ENCODE peak calls at places on chromosomes 5 and 9, in six cellular contexts. Q is CD8-positive, alpha-beta memory T cell; J is brain microvascular endothelial cell; G is lower lobe of right lung; H is adrenal gland; W is DND-41. F is an unnamed sample.
A peak's percentile ranks its signal among the peaks of the same experiment; 100 is the strongest.

GRCh38 chr5:143573568-143574170 is 170.2 kb upstream of the NR3C1 start:
- DNase-seq in Q (no peak), J (no peak), G (no peak), H (no peak), W (no peak), F (no peak)

GRCh38 chr5:116531635-116532034 is 43.0 kb downstream of the SEMA6A start:
- DNase-seq in Q (no peak), J (no peak), G (no peak), H (no peak), W (no peak), F (no peak)

GRCh38 chr5:172420215-172420934 is 34.0 kb downstream of the SH3PXD2B start:
- DNase-seq in Q (no peak), J (peak; percentile 61), G (peak; percentile 77), H (peak; percentile 71), W (no peak), F (peak; percentile 87)

GRCh38 chr5:172712610-172713009 is 58.4 kb downstream of the DUSP1 start:
- DNase-seq in Q (no peak), J (no peak), G (no peak), H (no peak), W (no peak), F (no peak)

GRCh38 chr5:107672212-107673105 is 1.7 kb upstream of the EFNA5 start:
- DNase-seq in Q (no peak), J (peak; percentile 95), G (peak; percentile 87), H (peak; percentile 70), W (peak; percentile 9), F (peak; percentile 52)

GRCh38 chr5:56326116-56326515 is 93.0 kb upstream of the ANKRD55 start:
- DNase-seq in Q (no peak), J (no peak), G (no peak), H (no peak), W (no peak), F (no peak)

GRCh38 chr5:171701138-171701537 is 84.5 kb upstream of the SMIM23 start:
- DNase-seq in Q (no peak), J (no peak), G (no peak), H (no peak), W (no peak), F (no peak)

GRCh38 chr5:140318778-140319177 is 15.9 kb upstream of the PFDN1 start:
- DNase-seq in Q (no peak), J (no peak), G (no peak), H (no peak), W (no peak), F (no peak)

GRCh38 chr5:121630402-121630801 is 221.3 kb upstream of the FTMT start:
- DNase-seq in Q (no peak), J (no peak), G (no peak), H (no peak), W (no peak), F (no peak)

GRCh38 chr5:57280811-57281301 is 107.0 kb downstream of the GPBP1 start:
- DNase-seq in Q (no peak), J (no peak), G (no peak), H (no peak), W (no peak), F (no peak)

GRCh38 chr5:59391576-59391975 is 501.9 kb downstream of the PDE4D start:
- DNase-seq in Q (no peak), J (no peak), G (no peak), H (no peak), W (no peak), F (no peak)
- H3K27me3 ChIP-seq in Q (no peaks in the 10 kb centered on the region), J (no peaks in the 10 kb centered on the region), G (no peaks in the 10 kb centered on the region), H (no peaks in the 10 kb centered on the region), W (no peaks in the 10 kb centered on the region), F (no peaks in the 10 kb centered on the region)

DNA sequence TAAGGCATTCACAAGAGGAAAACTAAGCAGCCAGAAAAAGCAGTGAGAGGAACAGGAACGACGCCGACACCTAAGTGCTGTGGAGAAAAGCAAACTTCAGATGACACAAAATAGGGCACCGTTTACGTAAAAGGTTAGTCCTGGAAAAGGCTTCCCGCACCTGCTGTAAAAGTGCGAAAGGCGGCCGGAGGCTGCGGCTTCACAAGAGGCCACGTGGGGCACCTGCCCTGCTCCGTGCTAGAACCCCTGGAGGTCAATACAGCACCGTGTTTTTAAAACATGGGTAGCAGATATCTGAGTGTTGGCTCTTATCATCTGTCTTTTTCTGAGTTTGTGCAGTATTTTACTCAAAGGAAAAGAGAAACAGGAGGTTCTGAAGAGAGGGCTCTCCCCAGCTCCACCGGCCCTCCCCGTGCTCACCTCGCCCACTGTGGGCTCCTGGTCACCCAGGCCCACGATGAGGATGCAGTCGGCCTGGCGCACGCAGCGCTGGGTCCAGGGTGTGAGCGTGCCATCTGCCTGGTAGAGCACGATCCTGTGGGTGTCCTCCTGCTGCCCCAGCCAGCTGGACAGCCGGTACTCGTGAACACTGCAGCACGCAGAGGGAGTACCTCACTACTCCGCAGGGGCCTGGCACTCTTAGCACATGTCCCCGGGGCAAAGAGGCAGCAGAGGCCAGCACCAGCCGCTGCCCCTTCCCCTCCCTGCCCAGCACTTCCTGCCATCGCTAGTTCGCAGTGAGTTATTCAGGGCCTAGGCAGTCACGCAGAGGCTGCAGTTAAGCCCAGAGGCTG is 21.0 kb upstream of the NSMF start:
- DNase-seq in Q (peak; percentile 30), J (no peak), G (no peak), H (peak; percentile 16), W (no peak), F (peak; percentile 48)
- H3K27ac ChIP-seq in Q (no peak overlapping the region), J (no peak overlapping the region), G (no peak overlapping the region), H (no peak overlapping the region), W (no peak overlapping the region), F (no peak overlapping the region)

DNA sequence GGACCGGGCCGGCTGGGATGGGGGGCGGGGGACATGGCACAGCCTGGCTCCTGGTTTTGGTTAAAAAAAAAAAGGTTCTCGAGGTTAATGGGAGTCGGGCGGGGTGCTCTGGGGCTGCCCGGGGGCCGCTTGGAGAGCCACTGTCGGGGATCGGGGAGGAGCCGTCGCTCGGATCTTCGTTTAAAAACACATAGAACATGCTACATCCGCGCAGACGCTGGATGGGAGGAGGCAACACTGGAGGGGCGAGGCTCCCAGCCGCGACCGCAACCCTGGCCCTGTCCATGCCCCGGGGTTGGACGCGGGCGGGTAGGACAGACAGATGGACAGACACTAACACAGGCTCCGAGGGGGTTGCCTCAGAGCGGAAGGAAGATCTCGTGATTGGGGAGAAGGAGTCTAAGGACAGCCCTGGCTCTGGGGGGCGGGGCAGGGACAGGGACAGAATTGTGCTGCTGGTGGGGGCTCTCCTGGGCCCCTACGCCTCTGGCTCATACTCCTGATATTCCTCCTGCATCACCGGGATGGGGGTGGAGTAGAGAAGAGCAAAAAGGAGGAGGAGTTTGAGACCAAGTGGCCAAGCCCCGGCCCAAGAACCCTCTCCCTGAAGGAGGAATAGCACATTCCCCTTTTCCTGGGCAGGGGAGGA is 9.9 kb downstream of the SNCB start:
- DNase-seq in Q (no peak), J (no peak), G (no peak), H (no peak), W (no peak), F (no peak)
- H3K27me3 ChIP-seq in Q (peaks cover 35% of the 10 kb centered on the region), J (peaks cover 20% of the 10 kb centered on the region), G (peaks cover 77% of the 10 kb centered on the region), H (peaks cover 33% of the 10 kb centered on the region), W (no peaks in the 10 kb centered on the region), F (no peaks in the 10 kb centered on the region)

GRCh38 chr5:125746936-125747335 is 676.3 kb upstream of the GRAMD2B start:
- DNase-seq in Q (no peak), J (no peak), G (no peak), H (no peak), W (no peak), F (no peak)
- H3K27ac ChIP-seq in Q (no peak overlapping the region), J (no peak overlapping the region), G (no peak overlapping the region), H (no peak overlapping the region), W (no peak overlapping the region), F (no peak overlapping the region)

DNA sequence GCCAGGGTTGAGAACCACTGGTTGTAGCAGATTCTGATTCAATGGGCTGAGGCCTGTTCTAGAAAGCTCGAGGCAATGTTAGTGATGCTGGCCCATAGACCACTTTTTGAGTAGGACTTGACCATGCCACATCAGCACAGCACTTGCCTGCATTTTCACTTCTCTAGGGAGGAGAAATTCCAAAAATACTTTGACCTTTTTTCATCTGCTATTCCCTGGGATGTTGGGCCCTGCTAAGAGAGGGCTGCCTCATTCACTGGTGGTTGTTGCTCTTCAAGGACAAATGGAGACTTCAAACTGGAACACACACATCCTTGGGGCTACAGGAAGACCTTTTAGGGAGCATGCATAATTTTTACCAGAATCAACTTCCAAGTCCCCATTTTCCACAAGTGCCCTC is 12.8 kb upstream of the TGFBI start:
- DNase-seq in Q (no peak), J (no peak), G (no peak), H (no peak), W (no peak), F (no peak)
- H3K27me3 ChIP-seq in Q (no peaks in the 10 kb centered on the region), J (no peaks in the 10 kb centered on the region), G (no peaks in the 10 kb centered on the region), H (no peaks in the 10 kb centered on the region), W (peaks cover 4% of the 10 kb centered on the region), F (no peaks in the 10 kb centered on the region)

DNA sequence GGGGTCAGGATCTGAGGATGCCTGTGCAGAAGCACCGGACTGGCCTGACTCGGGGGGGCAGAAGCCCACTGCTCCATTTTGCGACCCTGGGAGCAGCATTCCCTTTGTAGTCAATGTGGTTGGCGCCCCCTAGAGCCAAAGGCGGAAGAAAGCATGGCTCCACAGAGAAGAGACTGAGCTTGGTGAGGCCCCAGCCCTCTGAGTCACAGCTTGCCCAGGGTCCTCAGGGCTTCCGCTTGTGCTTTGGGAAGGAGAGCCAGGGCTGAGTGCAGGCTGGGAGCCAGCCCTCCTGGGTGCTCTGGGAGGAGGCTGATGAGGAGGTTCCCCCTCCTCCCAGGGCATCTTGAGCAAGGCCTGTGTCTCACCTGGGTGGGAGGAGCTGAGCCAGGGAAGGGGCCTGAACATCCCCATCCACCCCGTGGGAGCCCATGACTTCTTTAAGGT is 5.5 kb upstream of the AQP3 start:
- DNase-seq in Q (peak; percentile 64), J (peak; percentile 78), G (peak; percentile 84), H (no peak), W (peak; percentile 63), F (no peak)
- H3K27ac ChIP-seq in Q (no peak overlapping the region), J (no peak overlapping the region), G (no peak overlapping the region), H (no peak overlapping the region), W (no peak overlapping the region), F (no peak overlapping the region)

DNA sequence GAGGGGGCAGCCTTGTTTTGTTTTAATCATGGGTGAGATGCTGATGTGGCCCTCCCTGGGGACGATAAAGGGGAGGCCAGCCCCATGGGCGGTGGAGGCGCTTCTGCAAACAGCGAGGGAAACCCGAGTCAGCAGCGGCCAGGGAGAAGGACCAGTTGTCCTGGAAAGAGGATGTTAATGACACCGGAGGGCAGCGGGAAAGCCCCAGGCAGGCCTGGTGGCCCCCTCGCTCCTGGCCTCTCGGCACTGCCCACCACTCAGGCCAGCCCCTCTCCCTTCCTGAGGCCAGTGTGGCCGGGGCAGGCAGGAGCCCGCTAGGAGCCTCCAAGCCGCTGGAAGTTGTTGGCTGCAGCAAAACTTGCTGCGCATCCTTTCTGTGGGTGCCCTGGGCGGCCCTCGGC is 36.7 kb downstream of the LMX1B start:
- DNase-seq in Q (no peak), J (no peak), G (no peak), H (no peak), W (no peak), F (no peak)
- H3K27me3 ChIP-seq in Q (peaks cover 22% of the 10 kb centered on the region), J (peaks cover 58% of the 10 kb centered on the region), G (peaks cover 75% of the 10 kb centered on the region), H (peaks cover 28% of the 10 kb centered on the region), W (peaks cover 27% of the 10 kb centered on the region), F (no peaks in the 10 kb centered on the region)